ENCODE peak calls at places on chromosomes 11 and 22, in five cellular contexts. Q is pancreas, J is AG04449, T is dorsolateral prefrontal cortex, I is tibial nerve. B is an unnamed sample.

GRCh38 chr22:43743929-43744643 is 68.0 kb downstream of the EFCAB6 start:
- DNase-seq in J (no peak), I (no peak), T (no peak), Q (no peak), B (no peak)

GRCh38 chr11:112128483-112129121 is 35.3 kb downstream of the IL18 start:
- DNase-seq in J (peak), Q (no peak), T (peak), I (peak), B (peak)

GRCh38 chr11:12319734-12320387 is 57.5 kb upstream of the PARVA start:
- DNase-seq in Q (no peak), J (no peak), I (no peak), T (no peak), B (no peak)

GRCh38 chr11:29129850-29130249 is 887.0 kb downstream of the KCNA4 start:
- DNase-seq in J (peak), T (no peak), I (no peak), Q (no peak), B (peak)

GRCh38 chr11:122671270-122671906 is 15.9 kb downstream of the UBASH3B start:
- DNase-seq in T (no peak), I (no peak), Q (no peak), J (no peak), B (no peak)

GRCh38 chr11:131464024-131464423 is 93.6 kb downstream of the NTM start:
- DNase-seq in J (no peak), I (no peak), T (no peak), Q (no peak), B (no peak)

GRCh38 chr11:62552931-62553838 is 6.6 kb upstream of the AHNAK start:
- DNase-seq in Q (peak), J (peak), T (no peak), I (peak), B (peak)

GRCh38 chr11:61609970-61610347 is 29.1 kb upstream of the SYT7 start:
- DNase-seq in T (no peak), J (no peak), I (no peak), Q (peak), B (no peak)

GRCh38 chr11:74307409-74307808 is 4.0 kb downstream of the P4HA3 start:
- DNase-seq in T (no peak), J (no peak), I (no peak), Q (no peak), B (no peak)

GRCh38 chr11:12042215-12042676 is 33.8 kb upstream of the DKK3 start:
- DNase-seq in J (peak), Q (no peak), I (no peak), T (no peak), B (peak)

GRCh38 chr22:16933274-16933923 is 74.6 kb downstream of the GAB4 start:
- DNase-seq in Q (no peak), T (no peak), I (no peak), J (no peak), B (no peak)

GRCh38 chr11:47714554-47715081 is 551 bp downstream of the AGBL2 start:
- DNase-seq in T (no peak), Q (peak), J (no peak), I (no peak), B (no peak)

GRCh38 chr11:1520987-1521349 is 34.4 kb upstream of the MOB2 start:
- DNase-seq in I (no peak), T (no peak), Q (no peak), J (no peak), B (no peak)

GRCh38 chr22:44402196-44403111 is 89.7 kb upstream of the SHISAL1 start:
- DNase-seq in J (no peak), T (peak), I (no peak), Q (no peak), B (no peak)

GRCh38 chr11:132904091-132904490 is 628.2 kb downstream of the OPCML start:
- DNase-seq in T (no peak), J (no peak), I (no peak), Q (no peak), B (no peak)

GRCh38 chr11:94740975-94741707 is 27.0 kb upstream of the AMOTL1 start:
- DNase-seq in I (no peak), Q (peak), T (no peak), J (no peak), B (no peak)

GRCh38 chr11:118435233-118435892 is 929 bp upstream of the KMT2A start:
- DNase-seq in T (peak), Q (peak), I (no peak), J (no peak), B (no peak)

GRCh38 chr11:10261821-10262220 is 32.2 kb downstream of the SBF2 start:
- DNase-seq in I (no peak), Q (no peak), T (no peak), J (no peak), B (no peak)

GRCh38 chr11:92838655-92839334 is 130.7 kb upstream of the MTNR1B start:
- DNase-seq in I (no peak), T (no peak), J (no peak), Q (no peak), B (no peak)

GRCh38 chr11:28536504-28537267 is 428.5 kb downstream of the METTL15 start:
- DNase-seq in Q (no peak), I (no peak), T (no peak), J (no peak), B (no peak)

GRCh38 chr22:23527971-23528740 is 51.9 kb downstream of the IGLL1 start:
- DNase-seq in I (no peak), J (no peak), T (peak), Q (no peak), B (no peak)

GRCh38 chr11:77522215-77522614 is 48.3 kb upstream of the PAK1 start:
- DNase-seq in T (no peak), Q (no peak), J (peak), I (no peak), B (no peak)

GRCh38 chr11:11148104-11148509 is 204.9 kb downstream of the CSNK2A3 start:
- DNase-seq in Q (peak), I (peak), J (peak), T (no peak), B (peak)

GRCh38 chr11:46134061-46134460 is 12.8 kb upstream of the PHF21A start:
- DNase-seq in Q (no peak), J (no peak), I (no peak), T (no peak), B (no peak)

DNA sequence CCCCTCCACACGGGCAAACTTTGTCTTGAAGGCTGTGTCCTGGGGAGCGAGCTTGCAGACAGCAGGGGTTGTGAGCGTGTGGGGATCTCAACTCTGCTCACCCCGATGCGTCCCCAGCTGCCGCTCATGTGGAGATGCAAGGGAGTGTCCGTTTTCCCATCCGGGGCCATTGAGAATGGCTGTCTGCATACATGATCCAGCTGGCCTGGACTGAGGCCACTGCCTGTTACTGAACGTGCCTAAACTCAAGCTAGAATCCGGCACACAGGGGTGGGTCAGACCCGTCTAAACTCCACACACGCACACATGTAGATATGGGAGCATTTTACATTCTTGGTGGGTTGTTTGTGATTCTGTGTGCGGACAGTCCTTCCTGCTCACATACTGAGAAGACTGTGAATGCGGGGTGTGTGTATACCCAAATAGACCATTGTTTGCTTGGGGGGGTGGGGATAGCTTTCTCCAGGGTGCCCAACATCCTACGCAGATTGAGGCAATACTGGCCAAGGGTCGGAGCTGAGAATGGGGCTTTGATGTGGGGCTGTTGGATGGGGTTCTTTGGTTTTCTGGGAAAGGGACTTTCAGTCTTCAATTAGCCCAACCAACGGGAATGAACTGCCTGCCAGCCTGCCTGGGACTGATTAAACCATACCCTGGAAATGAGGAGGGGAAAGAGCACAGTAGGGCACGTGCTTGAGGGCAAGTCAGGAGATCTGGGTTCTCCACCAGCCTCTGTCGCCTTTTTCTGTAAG is 60.4 kb downstream of the ST3GAL4 start:
- DNase-seq in Q (no peak), J (no peak), T (peak), I (peak), B (no peak)
- H3K4me3 ChIP-seq in Q (no peak), J (no peak), T (peak), I (peak), B (peak)

DNA sequence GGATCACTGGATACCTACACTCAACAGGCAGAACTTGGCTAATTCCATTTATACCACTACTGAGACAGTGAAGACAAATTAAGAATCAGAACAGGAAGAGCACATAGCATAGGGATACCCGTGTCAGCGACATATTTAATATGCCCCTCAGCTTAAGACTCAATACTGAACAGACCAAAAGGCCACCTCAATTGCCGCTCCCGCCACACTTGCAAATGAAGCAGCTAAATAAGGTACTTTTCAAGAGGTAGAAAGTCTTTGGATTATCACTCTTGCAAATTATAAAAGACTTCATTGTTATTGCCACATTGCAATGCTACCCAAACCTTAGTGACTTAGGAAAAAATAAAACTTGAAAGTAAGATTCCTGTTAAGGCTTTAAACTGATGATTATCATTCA is 3.1 kb downstream of the DDX17 start:
- DNase-seq in I (no peak), J (no peak), Q (no peak), T (no peak), B (no peak)
- H3K4me3 ChIP-seq in I (no peak), J (peak), Q (no peak), T (peak), B (peak)

GRCh38 chr11:15568440-15568839 is 453.7 kb downstream of the INSC start:
- DNase-seq in J (no peak), I (no peak), Q (peak), T (no peak), B (no peak)

GRCh38 chr11:15575409-15575808 is 460.7 kb downstream of the INSC start:
- DNase-seq in J (no peak), Q (no peak), I (no peak), T (no peak), B (no peak)

GRCh38 chr11:15565846-15566245 is 451.1 kb downstream of the INSC start:
- DNase-seq in I (no peak), J (no peak), Q (no peak), T (no peak), B (no peak)

DNA sequence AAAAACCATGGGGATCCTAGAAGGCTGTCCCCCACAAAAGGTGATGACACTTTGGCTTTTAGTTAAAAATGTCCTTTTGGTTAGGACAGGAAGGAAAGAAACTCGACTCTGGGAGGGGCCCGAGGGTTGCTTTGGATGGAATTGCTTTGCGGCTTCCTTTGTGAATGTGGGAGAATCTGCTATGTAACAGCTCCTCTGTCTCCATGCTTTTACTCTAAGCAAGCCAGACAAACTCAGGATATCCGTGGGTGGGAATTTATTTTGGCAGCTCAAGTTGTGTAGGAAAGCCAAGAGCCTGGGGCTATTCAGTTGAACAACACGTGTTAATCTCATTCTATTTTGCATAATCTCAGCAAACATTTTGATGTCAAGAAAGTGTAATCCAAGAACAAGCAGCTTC is 454.9 kb downstream of the INSC start:
- DNase-seq in Q (no peak), T (no peak), I (no peak), J (no peak), B (no peak)
- H3K4me3 ChIP-seq in Q (no peak), T (no peak), I (no peak), J (no peak), B (no peak)

GRCh38 chr11:102319544-102319943 is 2.3 kb downstream of the BIRC3 start:
- DNase-seq in T (no peak), J (no peak), Q (no peak), I (no peak), B (no peak)
- H3K4me3 ChIP-seq in T (no peak), J (no peak), Q (no peak), I (no peak), B (no peak)

GRCh38 chr11:90323289-90323688 is 100.4 kb upstream of the CHORDC1 start:
- DNase-seq in Q (no peak), I (no peak), T (no peak), J (no peak), B (no peak)

GRCh38 chr11:90321018-90321417 is 98.2 kb upstream of the CHORDC1 start:
- DNase-seq in I (no peak), T (no peak), Q (no peak), J (no peak), B (no peak)

DNA sequence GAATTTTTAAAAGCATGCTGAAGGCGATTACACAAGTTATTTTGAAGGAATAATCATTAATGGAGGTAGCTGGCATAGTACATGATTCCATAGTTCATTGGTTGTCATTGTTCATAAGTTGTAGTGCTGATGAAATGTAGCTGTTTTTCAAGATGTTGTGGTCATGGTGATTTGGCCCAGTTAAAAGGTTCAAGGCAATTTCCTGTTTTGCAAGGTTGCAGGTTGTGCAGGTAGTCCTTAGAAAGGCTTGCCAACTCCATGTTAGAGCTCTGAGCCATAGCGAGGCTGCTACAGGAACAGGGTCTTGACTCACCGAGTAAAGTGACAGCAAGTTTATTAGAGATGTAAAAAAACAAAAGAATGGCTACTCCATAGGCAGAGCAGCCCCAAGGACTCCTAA is 95.8 kb upstream of the CHORDC1 start:
- DNase-seq in J (no peak), I (no peak), Q (no peak), T (no peak), B (no peak)
- H3K4me3 ChIP-seq in J (no peak), I (no peak), Q (no peak), T (no peak), B (no peak)

DNA sequence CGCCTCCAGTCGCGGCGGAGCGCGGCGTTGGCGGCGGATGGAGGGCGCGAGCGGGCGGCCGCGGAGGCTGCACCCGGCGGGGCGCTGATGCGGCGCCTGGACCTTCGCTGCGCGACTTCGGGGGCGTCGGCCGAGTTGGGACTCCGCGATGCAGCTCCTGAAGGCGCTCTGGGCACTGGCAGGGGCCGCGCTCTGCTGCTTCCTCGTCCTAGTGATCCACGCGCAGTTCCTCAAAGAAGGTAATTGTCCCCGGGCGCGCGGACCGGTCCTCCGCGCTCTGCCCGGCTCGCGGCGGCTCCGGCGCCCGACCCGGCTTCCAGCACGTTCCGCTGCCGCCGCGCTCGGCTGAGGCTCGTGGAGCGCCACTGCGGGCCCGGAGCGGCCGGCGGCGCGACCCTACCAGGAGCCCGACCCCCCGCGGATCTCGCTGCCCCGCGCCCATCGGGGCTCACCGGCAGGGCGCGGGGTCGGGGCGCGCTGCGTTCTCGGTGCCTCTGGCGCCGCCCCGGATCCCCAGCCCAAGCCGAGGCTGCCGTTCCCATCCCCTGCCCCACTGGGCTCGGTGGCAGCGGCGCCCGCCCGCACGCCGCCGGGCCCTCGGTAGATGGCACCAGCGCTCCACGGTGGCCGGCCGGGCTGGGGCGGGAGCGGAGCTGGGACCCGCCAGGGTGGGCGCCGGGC is 1251.2 kb downstream of the BRD1 start:
- DNase-seq in I (no peak), T (peak), J (no peak), Q (no peak), B (no peak)
- H3K4me3 ChIP-seq in I (peak), T (peak), J (peak), Q (no peak), B (no peak)

GRCh38 chr22:22169923-22170322 is 74.7 kb upstream of the VPREB1 start:
- DNase-seq in J (no peak), Q (no peak), T (no peak), I (no peak), B (no peak)
- H3K4me3 ChIP-seq in J (no peak), Q (no peak), T (no peak), I (no peak), B (no peak)